ENCODE peak calls at places on chromosomes 13 and 19, in eight cellular contexts. One of them, this sample, is unnamed.
A peak's percentile ranks its signal among the peaks of the same experiment; 100 is the strongest.

GRCh38 chr19:17292301-17293074 is 10.7 kb downstream of the ABHD8 start:
- DNase-seq in adrenal gland: peak; percentile 76
- DNase-seq in sigmoid colon: peak; percentile 87
- DNase-seq in body of pancreas: no peak
- DNase-seq in right lobe of liver: peak; percentile 72
- DNase-seq in Peyer's patch: peak; percentile 84
- DNase-seq in uterus: peak; percentile 66
- DNase-seq in gastrocnemius medialis: peak; percentile 20
- DNase-seq in this sample: peak; percentile 85

GRCh38 chr19:15498910-15499309 is 9.4 kb upstream of the CYP4F22 start:
- DNase-seq in right lobe of liver: peak; percentile 43
- DNase-seq in sigmoid colon: no peak
- DNase-seq in uterus: no peak
- DNase-seq in body of pancreas: no peak
- DNase-seq in gastrocnemius medialis: no peak
- DNase-seq in adrenal gland: no peak
- DNase-seq in Peyer's patch: no peak
- DNase-seq in this sample: no peak

GRCh38 chr13:76816394-76816793 is 69.8 kb downstream of the KCTD12 start:
- DNase-seq in right lobe of liver: no peak
- DNase-seq in Peyer's patch: no peak
- DNase-seq in body of pancreas: no peak
- DNase-seq in uterus: no peak
- DNase-seq in sigmoid colon: no peak
- DNase-seq in gastrocnemius medialis: no peak
- DNase-seq in adrenal gland: no peak
- DNase-seq in this sample: no peak

GRCh38 chr19:19627716-19628498 is at the start of gene LPAR2:
- DNase-seq in Peyer's patch: peak; percentile 83
- DNase-seq in adrenal gland: no peak
- DNase-seq in body of pancreas: peak; percentile 76
- DNase-seq in uterus: no peak
- DNase-seq in gastrocnemius medialis: no peak
- DNase-seq in right lobe of liver: no peak
- DNase-seq in sigmoid colon: no peak
- DNase-seq in this sample: peak; percentile 82

GRCh38 chr13:38898481-38898880 is 92.2 kb downstream of the STOML3 start:
- DNase-seq in right lobe of liver: no peak
- DNase-seq in adrenal gland: no peak
- DNase-seq in uterus: no peak
- DNase-seq in gastrocnemius medialis: no peak
- DNase-seq in body of pancreas: no peak
- DNase-seq in sigmoid colon: no peak
- DNase-seq in Peyer's patch: no peak
- DNase-seq in this sample: no peak

GRCh38 chr19:3405261-3405653 is 38.9 kb downstream of the NFIC start:
- DNase-seq in right lobe of liver: no peak
- DNase-seq in sigmoid colon: no peak
- DNase-seq in body of pancreas: no peak
- DNase-seq in Peyer's patch: no peak
- DNase-seq in uterus: no peak
- DNase-seq in gastrocnemius medialis: no peak
- DNase-seq in adrenal gland: no peak
- DNase-seq in this sample: no peak

GRCh38 chr13:21063031-21063430 is 1.6 kb upstream of the LATS2 start:
- DNase-seq in sigmoid colon: no peak
- DNase-seq in Peyer's patch: no peak
- DNase-seq in adrenal gland: no peak
- DNase-seq in body of pancreas: no peak
- DNase-seq in uterus: no peak
- DNase-seq in gastrocnemius medialis: no peak
- DNase-seq in right lobe of liver: no peak
- DNase-seq in this sample: no peak

GRCh38 chr19:33000910-33001309 is 28.9 kb downstream of the FAAP24 start:
- DNase-seq in body of pancreas: no peak
- DNase-seq in uterus: no peak
- DNase-seq in sigmoid colon: no peak
- DNase-seq in gastrocnemius medialis: no peak
- DNase-seq in adrenal gland: no peak
- DNase-seq in right lobe of liver: no peak
- DNase-seq in Peyer's patch: no peak
- DNase-seq in this sample: no peak

GRCh38 chr19:30309983-30310805 is 62.0 kb upstream of the ZNF536 start:
- DNase-seq in body of pancreas: no peak
- DNase-seq in right lobe of liver: no peak
- DNase-seq in sigmoid colon: no peak
- DNase-seq in adrenal gland: no peak
- DNase-seq in gastrocnemius medialis: no peak
- DNase-seq in Peyer's patch: no peak
- DNase-seq in uterus: no peak
- DNase-seq in this sample: no peak
- H3K4me1 ChIP-seq in body of pancreas: no peaks in the 10 kb centered on the region
- H3K4me1 ChIP-seq in right lobe of liver: no peaks in the 10 kb centered on the region
- H3K4me1 ChIP-seq in sigmoid colon: no peaks in the 10 kb centered on the region
- H3K4me1 ChIP-seq in adrenal gland: no peaks in the 10 kb centered on the region
- H3K4me1 ChIP-seq in gastrocnemius medialis: no peaks in the 10 kb centered on the region
- H3K4me1 ChIP-seq in Peyer's patch: no peaks in the 10 kb centered on the region
- H3K4me1 ChIP-seq in uterus: no peaks in the 10 kb centered on the region
- H3K4me1 ChIP-seq in this sample: no peaks in the 10 kb centered on the region

DNA sequence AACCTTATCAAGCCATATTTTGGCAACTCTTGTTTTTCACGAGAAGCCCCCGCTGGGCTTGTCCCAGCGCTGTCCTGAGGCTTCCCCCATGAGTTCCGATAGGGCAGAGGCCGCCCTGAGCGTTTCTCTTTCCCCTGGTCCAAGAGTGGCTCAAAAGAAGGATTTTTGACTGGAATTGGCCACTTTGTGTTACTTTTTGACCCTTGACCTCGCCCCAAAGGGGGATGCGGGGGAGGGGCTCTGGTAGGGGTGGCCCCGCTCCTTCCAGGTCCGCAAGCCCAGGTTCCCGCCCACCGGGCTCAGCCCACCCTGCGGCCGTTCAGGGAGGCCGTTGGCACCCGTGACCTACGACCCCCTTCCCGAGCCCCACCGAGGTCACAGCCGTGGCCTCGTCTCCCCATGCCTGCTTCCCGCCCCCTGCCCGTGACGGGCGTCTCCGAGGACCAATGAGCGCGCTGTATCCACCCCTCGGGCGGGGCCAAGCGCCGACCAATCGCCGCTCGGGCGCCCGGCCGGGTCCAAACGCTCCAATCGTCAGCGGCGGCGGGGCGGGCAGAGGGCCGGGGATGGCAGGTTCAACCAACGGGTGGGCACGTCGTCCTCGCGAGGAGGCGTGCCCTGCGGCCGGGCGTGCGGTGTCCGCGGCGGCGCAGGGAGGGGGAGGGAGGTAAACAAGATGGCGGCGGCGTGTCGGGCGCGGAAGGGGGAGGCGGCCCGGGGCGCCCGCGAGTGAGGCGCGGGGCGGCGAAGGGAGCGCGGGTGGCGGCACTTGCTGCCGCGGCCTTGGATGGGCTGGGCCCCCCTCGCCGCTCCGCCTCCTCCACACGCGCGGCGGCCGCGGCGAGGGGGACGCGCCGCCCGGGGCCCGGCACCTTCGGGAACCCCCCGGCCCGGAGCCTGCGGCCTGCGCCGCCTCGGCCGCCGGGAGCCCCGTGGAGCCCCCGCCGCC is at the start of gene STK11:
- DNase-seq in body of pancreas: peak; percentile 99
- DNase-seq in uterus: peak; percentile 98
- DNase-seq in adrenal gland: peak; percentile 99
- DNase-seq in sigmoid colon: peak; percentile 99
- DNase-seq in right lobe of liver: peak; percentile 99
- DNase-seq in Peyer's patch: peak; percentile 100
- DNase-seq in gastrocnemius medialis: peak; percentile 98
- DNase-seq in this sample: peak; percentile 99
- TF ChIP-seq POLR2A in body of pancreas: peak; percentile 62
- TF ChIP-seq POLR2A in uterus: peak; percentile 86
- TF ChIP-seq POLR2A in adrenal gland: peak; percentile 59
- TF ChIP-seq POLR2A in sigmoid colon: peak; percentile 39
- TF ChIP-seq POLR2A in right lobe of liver: peak; percentile 81
- TF ChIP-seq POLR2A in Peyer's patch: peak; percentile 67
- TF ChIP-seq POLR2A in gastrocnemius medialis: peak; percentile 91
- TF ChIP-seq POLR2A in this sample: peak; percentile 66

DNA sequence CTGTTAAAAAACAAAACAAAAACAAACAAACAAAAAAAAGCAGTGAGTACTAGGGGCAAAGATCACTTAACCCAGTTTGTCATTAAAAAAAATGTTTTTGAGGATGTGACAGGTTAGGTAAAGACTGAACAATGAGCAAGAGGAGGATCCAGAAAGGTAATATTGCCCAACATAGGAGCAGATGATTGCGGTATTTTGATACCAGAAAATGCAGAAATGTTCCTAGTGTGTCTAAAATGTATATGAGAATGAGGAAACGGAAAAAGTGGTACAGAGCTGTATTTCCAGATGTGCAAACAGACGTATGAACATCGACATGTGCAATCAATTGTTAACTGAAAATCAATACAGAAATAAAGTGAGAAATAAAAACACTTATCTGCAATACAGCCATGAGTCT is 4.9 kb upstream of the LILRA4 start:
- DNase-seq in right lobe of liver: no peak
- DNase-seq in body of pancreas: no peak
- DNase-seq in sigmoid colon: no peak
- DNase-seq in gastrocnemius medialis: no peak
- DNase-seq in Peyer's patch: no peak
- DNase-seq in adrenal gland: no peak
- DNase-seq in uterus: no peak
- DNase-seq in this sample: no peak
- H3K4me1 ChIP-seq in right lobe of liver: no peaks in the 10 kb centered on the region
- H3K4me1 ChIP-seq in body of pancreas: no peaks in the 10 kb centered on the region
- H3K4me1 ChIP-seq in sigmoid colon: no peaks in the 10 kb centered on the region
- H3K4me1 ChIP-seq in gastrocnemius medialis: no peaks in the 10 kb centered on the region
- H3K4me1 ChIP-seq in Peyer's patch: no peaks in the 10 kb centered on the region
- H3K4me1 ChIP-seq in adrenal gland: no peaks in the 10 kb centered on the region
- H3K4me1 ChIP-seq in uterus: no peaks in the 10 kb centered on the region
- H3K4me1 ChIP-seq in this sample: no peaks in the 10 kb centered on the region

GRCh38 chr13:73060251-73061160 is 1.7 kb downstream of the KLF5 start:
- DNase-seq in sigmoid colon: no peak
- DNase-seq in uterus: peak; percentile 22
- DNase-seq in gastrocnemius medialis: peak; percentile 22
- DNase-seq in right lobe of liver: peak; percentile 25
- DNase-seq in adrenal gland: no peak
- DNase-seq in body of pancreas: no peak
- DNase-seq in Peyer's patch: no peak
- DNase-seq in this sample: no peak

GRCh38 chr13:73058432-73058740 is 419 bp upstream of the KLF5 start:
- DNase-seq in adrenal gland: no peak
- DNase-seq in uterus: no peak
- DNase-seq in Peyer's patch: no peak
- DNase-seq in right lobe of liver: no peak
- DNase-seq in gastrocnemius medialis: no peak
- DNase-seq in sigmoid colon: no peak
- DNase-seq in body of pancreas: no peak
- DNase-seq in this sample: no peak

GRCh38 chr13:73059460-73060250 is 850 bp downstream of the KLF5 start:
- DNase-seq in uterus: peak; percentile 18
- DNase-seq in Peyer's patch: peak; percentile 70
- DNase-seq in adrenal gland: peak; percentile 36
- DNase-seq in right lobe of liver: peak; percentile 82
- DNase-seq in body of pancreas: peak; percentile 82
- DNase-seq in sigmoid colon: peak; percentile 68
- DNase-seq in gastrocnemius medialis: peak; percentile 48
- DNase-seq in this sample: no peak

GRCh38 chr13:73057284-73058025 is 1.4 kb upstream of the KLF5 start:
- DNase-seq in uterus: no peak
- DNase-seq in right lobe of liver: no peak
- DNase-seq in body of pancreas: no peak
- DNase-seq in gastrocnemius medialis: no peak
- DNase-seq in Peyer's patch: no peak
- DNase-seq in sigmoid colon: no peak
- DNase-seq in adrenal gland: no peak
- DNase-seq in this sample: no peak

DNA sequence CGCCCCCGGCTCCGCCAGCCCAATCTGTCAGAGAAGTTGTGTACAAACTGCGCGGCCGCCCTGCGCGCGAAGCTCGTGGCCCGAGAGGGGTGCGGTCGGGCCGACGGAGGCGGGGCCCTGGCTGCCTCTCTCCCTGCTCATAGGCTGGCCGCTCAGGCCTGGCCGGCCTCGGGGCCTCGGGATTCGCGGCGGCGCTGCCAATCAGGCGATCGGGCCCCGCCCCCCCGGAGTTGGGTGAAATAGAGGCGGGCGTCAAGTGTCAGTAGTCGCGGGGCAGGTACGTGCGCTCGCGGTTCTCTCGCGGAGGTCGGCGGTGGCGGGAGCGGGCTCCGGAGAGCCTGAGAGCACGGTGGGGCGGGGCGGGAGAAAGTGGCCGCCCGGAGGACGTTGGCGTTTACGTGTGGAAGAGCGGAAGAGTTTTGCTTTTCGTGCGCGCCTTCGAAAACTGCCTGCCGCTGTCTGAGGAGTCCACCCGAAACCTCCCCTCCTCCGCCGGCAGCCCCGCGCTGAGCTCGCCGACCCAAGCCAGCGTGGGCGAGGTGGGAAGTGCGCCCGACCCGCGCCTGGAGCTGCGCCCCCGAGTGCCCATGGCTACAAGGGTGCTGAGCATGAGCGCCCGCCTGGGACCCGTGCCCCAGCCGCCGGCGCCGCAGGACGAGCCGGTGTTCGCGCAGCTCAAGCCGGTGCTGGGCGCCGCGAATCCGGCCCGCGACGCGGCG is at the start of gene KLF5:
- DNase-seq in gastrocnemius medialis: peak; percentile 96
- DNase-seq in right lobe of liver: peak; percentile 98
- DNase-seq in uterus: peak; percentile 95
- DNase-seq in body of pancreas: peak; percentile 99
- DNase-seq in Peyer's patch: peak; percentile 100
- DNase-seq in adrenal gland: peak; percentile 96
- DNase-seq in sigmoid colon: peak; percentile 97
- DNase-seq in this sample: peak; percentile 98
- TF ChIP-seq POLR2A in gastrocnemius medialis: peak; percentile 99
- TF ChIP-seq POLR2A in right lobe of liver: peak; percentile 90
- TF ChIP-seq POLR2A in uterus: peak; percentile 97
- TF ChIP-seq POLR2A in body of pancreas: peak; percentile 98
- TF ChIP-seq POLR2A in Peyer's patch: peak; percentile 100
- TF ChIP-seq POLR2A in adrenal gland: peak; percentile 52
- TF ChIP-seq POLR2A in sigmoid colon: peak; percentile 94
- TF ChIP-seq POLR2A in this sample: peak; percentile 100

DNA sequence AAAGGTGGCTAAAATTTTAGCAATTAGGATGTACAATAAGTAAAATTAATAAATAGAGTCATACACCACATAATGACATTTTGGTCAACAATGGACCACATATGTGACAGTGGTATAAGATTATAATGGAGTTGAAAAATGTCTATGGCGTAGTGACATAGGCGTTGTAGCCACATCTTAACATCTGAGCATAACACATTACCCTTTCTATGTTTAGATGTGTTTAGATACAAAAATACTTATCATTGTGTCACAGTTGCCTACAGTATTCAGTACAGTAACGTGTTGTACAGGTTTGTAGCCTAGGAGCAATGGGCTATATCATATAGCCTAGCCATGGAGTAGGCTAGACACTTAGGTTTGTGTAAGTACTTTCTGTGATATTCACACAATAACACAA is 111.2 kb downstream of the LRCH1 start:
- DNase-seq in right lobe of liver: no peak
- DNase-seq in gastrocnemius medialis: no peak
- DNase-seq in adrenal gland: no peak
- DNase-seq in body of pancreas: no peak
- DNase-seq in sigmoid colon: no peak
- DNase-seq in Peyer's patch: no peak
- DNase-seq in uterus: no peak
- DNase-seq in this sample: no peak
- H3K4me1 ChIP-seq in right lobe of liver: no peaks in the 10 kb centered on the region
- H3K4me1 ChIP-seq in gastrocnemius medialis: peaks cover 25% of the 10 kb centered on the region
- H3K4me1 ChIP-seq in adrenal gland: peaks cover 33% of the 10 kb centered on the region
- H3K4me1 ChIP-seq in body of pancreas: peaks cover 67% of the 10 kb centered on the region
- H3K4me1 ChIP-seq in sigmoid colon: peaks cover 57% of the 10 kb centered on the region
- H3K4me1 ChIP-seq in Peyer's patch: peaks cover 29% of the 10 kb centered on the region
- H3K4me1 ChIP-seq in uterus: no peaks in the 10 kb centered on the region
- H3K4me1 ChIP-seq in this sample: peaks cover 44% of the 10 kb centered on the region

GRCh38 chr19:1605236-1606137 is at the start of gene UQCR11:
- DNase-seq in body of pancreas: peak; percentile 95
- DNase-seq in sigmoid colon: peak; percentile 98
- DNase-seq in gastrocnemius medialis: peak; percentile 93
- DNase-seq in Peyer's patch: peak; percentile 97
- DNase-seq in uterus: peak; percentile 96
- DNase-seq in adrenal gland: peak; percentile 96
- DNase-seq in right lobe of liver: peak; percentile 96
- DNase-seq in this sample: peak; percentile 96
- TF ChIP-seq POLR2A in body of pancreas: peak; percentile 50
- TF ChIP-seq POLR2A in sigmoid colon: peak; percentile 20
- TF ChIP-seq POLR2A in gastrocnemius medialis: peak; percentile 79
- TF ChIP-seq POLR2A in Peyer's patch: peak; percentile 43
- TF ChIP-seq POLR2A in uterus: peak; percentile 46
- TF ChIP-seq POLR2A in adrenal gland: no peak
- TF ChIP-seq POLR2A in right lobe of liver: peak; percentile 40
- TF ChIP-seq POLR2A in this sample: no peak